ENCODE peak calls at places on chromosomes 1 and 21, in five cellular contexts. I, D, T, V and H are unnamed samples.

GRCh38 chr1:201834621-201835020 is 5.7 kb downstream of the IPO9 start:
- DNase-seq in I (no peak), D (no peak), T (no peak), V (no peak), H (no peak)

GRCh38 chr1:203036537-203036936 is 10.2 kb downstream of the PPFIA4 start:
- DNase-seq in I (no peak), D (no peak), T (no peak), V (no peak), H (no peak)

GRCh38 chr1:178653091-178653490 is 72.0 kb upstream of the RALGPS2 start:
- DNase-seq in I (no peak), D (no peak), T (peak), V (no peak), H (no peak)

GRCh38 chr1:246587606-246588005 is 21.4 kb downstream of the CNST start:
- DNase-seq in I (no peak), D (no peak), T (no peak), V (no peak), H (no peak)

GRCh38 chr1:226952121-226952441 is 12.0 kb downstream of the COQ8A start:
- DNase-seq in I (no peak), D (no peak), T (no peak), V (no peak), H (no peak)

GRCh38 chr1:56056438-56057312 is 522.7 kb downstream of the PLPP3 start:
- DNase-seq in I (no peak), D (no peak), T (no peak), V (no peak), H (no peak)

GRCh38 chr21:35400233-35400939 is 351.3 kb upstream of the RUNX1 start:
- DNase-seq in I (peak), D (peak), T (peak), V (no peak), H (peak)

GRCh38 chr1:21852282-21853129 is 40.4 kb downstream of the LDLRAD2 start:
- DNase-seq in I (no peak), D (peak), T (no peak), V (no peak), H (no peak)

GRCh38 chr1:54052470-54052933 is 502 bp downstream of the TMEM59 start:
- DNase-seq in I (peak), D (no peak), T (no peak), V (no peak), H (peak)

GRCh38 chr1:34925730-34926129 is 3.7 kb downstream of the DLGAP3 start:
- DNase-seq in I (no peak), D (no peak), T (no peak), V (no peak), H (no peak)

GRCh38 chr1:101071470-101071886 is 45.9 kb upstream of the DPH5 start:
- DNase-seq in I (peak), D (no peak), T (no peak), V (no peak), H (no peak)

GRCh38 chr1:165228111-165228655 is 128.3 kb downstream of the LMX1A start:
- DNase-seq in I (no peak), D (no peak), T (no peak), V (no peak), H (no peak)

GRCh38 chr1:155128755-155129473 is 1.2 kb downstream of the EFNA1 start:
- DNase-seq in I (no peak), D (no peak), T (no peak), V (peak), H (no peak)
- TF ChIP-seq JUND in I (no peak), D (no peak), T (no peak), V (no peak), H (no peak)

GRCh38 chr1:29668761-29669487 is 432.6 kb downstream of the PTPRU start:
- DNase-seq in I (no peak), D (no peak), T (no peak), V (peak), H (no peak)
- TF ChIP-seq JUND in I (no peak), D (no peak), T (no peak), V (no peak), H (no peak)

DNA sequence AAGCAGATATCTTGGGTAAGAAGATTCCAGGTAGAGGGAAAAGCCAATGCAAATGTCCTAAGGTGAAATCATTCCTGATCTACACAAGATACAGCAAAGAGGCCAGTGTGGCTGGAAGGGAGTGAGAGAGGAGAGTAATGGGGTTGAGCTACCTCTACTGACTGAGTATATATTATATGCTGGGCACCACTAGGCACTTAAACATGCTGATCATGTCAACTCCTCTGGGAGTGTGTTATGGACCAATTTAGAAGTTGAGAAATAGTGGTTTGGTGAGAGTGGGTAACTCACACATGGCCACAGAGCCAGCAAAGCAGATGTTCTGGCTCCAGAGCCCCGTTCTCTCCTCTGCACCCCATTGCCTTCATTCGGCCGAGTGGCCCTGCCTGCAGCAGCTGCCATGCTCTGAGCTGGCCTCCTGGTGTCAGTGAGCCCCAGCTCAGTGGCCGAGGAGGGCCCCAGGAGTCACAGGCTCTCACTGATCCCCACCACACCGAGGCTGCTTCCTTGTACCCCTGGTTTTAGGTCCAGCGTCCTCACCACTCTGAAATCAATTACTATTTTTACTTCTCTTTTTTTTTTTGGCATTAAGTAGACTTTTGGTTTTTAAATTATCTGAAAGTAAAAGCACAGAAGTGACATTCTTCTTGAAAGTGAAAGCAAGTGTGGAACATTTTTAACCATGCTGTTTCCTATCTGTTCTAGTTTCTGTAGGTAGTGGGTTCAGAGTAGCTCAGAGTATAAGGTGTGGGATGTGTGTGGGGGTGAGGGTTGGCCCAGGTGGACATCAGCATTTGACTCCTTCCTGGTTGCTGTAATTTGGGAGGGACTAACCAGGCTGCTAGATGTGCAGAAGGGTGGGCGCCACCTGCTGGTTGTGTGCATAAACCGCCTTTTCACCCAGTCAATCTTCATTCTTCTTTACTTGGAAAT is 45.8 kb upstream of the CRNN start:
- DNase-seq in I (peak), D (peak), T (peak), V (peak), H (peak)
- TF ChIP-seq JUND in I (no peak), D (no peak), T (no peak), V (no peak), H (no peak)

GRCh38 chr1:15308135-15308534 is 61.1 kb downstream of the FHAD1 start:
- DNase-seq in I (no peak), D (no peak), T (no peak), V (no peak), H (no peak)

GRCh38 chr1:15304708-15305326 is 57.8 kb downstream of the FHAD1 start:
- DNase-seq in I (peak), D (no peak), T (peak), V (peak), H (peak)

GRCh38 chr1:15299811-15300210 is 52.8 kb downstream of the FHAD1 start:
- DNase-seq in I (no peak), D (no peak), T (no peak), V (no peak), H (no peak)

GRCh38 chr1:15305366-15305765 is 58.3 kb downstream of the FHAD1 start:
- DNase-seq in I (no peak), D (no peak), T (no peak), V (no peak), H (no peak)

DNA sequence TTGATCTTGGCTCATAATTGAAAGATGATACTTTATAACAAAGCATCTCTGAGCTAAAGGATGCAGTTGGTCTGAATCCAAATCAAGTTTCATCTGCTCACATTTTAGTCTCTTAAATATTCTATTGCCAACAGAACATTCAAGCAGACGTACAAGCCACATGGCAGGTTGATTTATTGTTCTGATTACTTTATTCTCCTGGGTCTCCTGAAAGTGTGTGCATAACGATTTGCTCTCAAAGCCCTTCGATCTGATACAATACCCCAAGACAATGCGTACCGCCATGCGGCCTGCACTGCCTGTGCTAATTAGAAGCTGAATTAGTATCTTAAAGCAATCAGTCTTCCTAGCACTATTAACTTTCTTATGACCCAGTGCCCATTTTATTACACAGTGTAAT is 56.9 kb downstream of the FHAD1 start:
- DNase-seq in I (no peak), D (no peak), T (no peak), V (no peak), H (no peak)
- TF ChIP-seq JUND in I (no peak), D (no peak), T (no peak), V (no peak), H (no peak)

DNA sequence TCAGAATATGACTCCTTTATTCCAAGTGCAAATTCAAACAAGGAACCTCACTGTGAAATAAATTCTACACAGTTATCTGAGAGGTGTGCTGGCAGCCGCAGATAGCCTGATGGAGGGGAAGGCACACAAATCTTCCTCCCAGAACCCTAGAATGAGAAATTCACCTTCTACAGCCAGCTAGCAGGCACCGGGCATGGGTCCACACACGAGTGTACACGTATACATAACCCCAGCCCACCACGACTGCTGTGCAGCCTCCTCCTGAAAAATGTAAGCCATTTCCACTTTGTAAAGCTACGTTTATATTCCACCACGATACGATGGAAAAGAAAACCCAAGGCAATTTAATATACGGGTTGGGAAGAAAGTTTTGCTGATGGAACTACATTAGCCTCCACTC is 1.8 kb downstream of the BTG3 start:
- DNase-seq in I (no peak), D (no peak), T (no peak), V (no peak), H (no peak)
- TF ChIP-seq JUND in I (no peak), D (no peak), T (no peak), V (no peak), H (no peak)

GRCh38 chr1:64073705-64074104 is 129.7 kb upstream of the UBE2U start:
- DNase-seq in I (no peak), D (no peak), T (no peak), V (no peak), H (no peak)
- TF ChIP-seq JUND in I (no peak), D (no peak), T (no peak), V (no peak), H (no peak)

GRCh38 chr1:24707659-24708058 is 37.6 kb upstream of the CLIC4 start:
- DNase-seq in I (peak), D (no peak), T (peak), V (no peak), H (no peak)

GRCh38 chr1:24708938-24709337 is 36.3 kb upstream of the CLIC4 start:
- DNase-seq in I (peak), D (no peak), T (no peak), V (no peak), H (no peak)

GRCh38 chr1:24702511-24703293 is 42.5 kb upstream of the CLIC4 start:
- DNase-seq in I (no peak), D (no peak), T (no peak), V (no peak), H (peak)

GRCh38 chr1:24704411-24705259 is 40.6 kb upstream of the CLIC4 start:
- DNase-seq in I (peak), D (no peak), T (no peak), V (no peak), H (no peak)

GRCh38 chr1:24705260-24706073 is 39.8 kb upstream of the CLIC4 start:
- DNase-seq in I (peak), D (peak), T (peak), V (peak), H (peak)
- TF ChIP-seq JUND in I (peak), D (no peak), T (no peak), V (no peak), H (no peak)

GRCh38 chr1:33098371-33098770 is 17.4 kb downstream of the AZIN2 start:
- DNase-seq in I (no peak), D (no peak), T (no peak), V (no peak), H (no peak)
- TF ChIP-seq JUND in I (no peak), D (no peak), T (no peak), V (no peak), H (no peak)